ENCODE peak calls at places on chromosome 18, in five cellular contexts. A is T-helper 2 cell, S is NCI-H2029 treated with DMSO at 0.1 percent for 48 hours, X is AG10803, C is LoVo. D is an unnamed sample.

GRCh38 chr18:9335255-9336045 is 877 bp downstream of the TWSG1 start:
- DNase-seq in S (no peak), A (no peak), C (no peak), X (peak; percentile 54), D (no peak)

GRCh38 chr18:27964811-27965210 is 212.1 kb downstream of the CDH2 start:
- DNase-seq in C (no peak), S (no peak), X (peak; percentile 14), A (no peak), D (no peak)

GRCh38 chr18:8142131-8142711 is 467.0 kb upstream of the RAB12 start:
- DNase-seq in X (peak; percentile 27), A (no peak), C (no peak), S (no peak), D (no peak)

GRCh38 chr18:30568333-30568732 is 474.2 kb downstream of the DSC3 start:
- DNase-seq in X (no peak), A (no peak), C (no peak), S (no peak), D (no peak)

GRCh38 chr18:4004176-4004829 is 450.8 kb downstream of the DLGAP1 start:
- DNase-seq in X (no peak), A (no peak), S (no peak), C (no peak), D (no peak)

GRCh38 chr18:21257383-21257782 is 15.4 kb downstream of the GREB1L start:
- DNase-seq in A (no peak), S (no peak), C (no peak), X (peak; percentile 72), D (no peak)

GRCh38 chr18:22667616-22668422 is 250.1 kb upstream of the CTAGE1 start:
- DNase-seq in C (peak; percentile 66), A (no peak), X (peak; percentile 67), S (no peak), D (no peak)

GRCh38 chr18:30925795-30926194 is 116.7 kb downstream of the DSC3 start:
- DNase-seq in C (no peak), A (no peak), S (no peak), X (no peak), D (no peak)

GRCh38 chr18:27143580-27144287 is 41.4 kb downstream of the CHST9 start:
- DNase-seq in C (no peak), S (no peak), X (no peak), A (no peak), D (no peak)

GRCh38 chr18:74598350-74599001 is 806 bp downstream of the ZNF407 start:
- DNase-seq in X (peak; percentile 17), S (no peak), A (peak; percentile 68), C (peak; percentile 39), D (peak; percentile 65)

D was measured in activated B cell treated with CpG ODN at 0.5 μM for 24 hours.